ENCODE peak calls at places on chromosomes 2 and 18, in six cellular contexts. W, E, N, H, B and Z are unnamed samples.

GRCh38 chr2:103959174-103960125 is 894.5 kb upstream of the POU3F3 start:
- DNase-seq in W (peak), E (no peak), N (peak), H (peak), B (peak), Z (peak)

GRCh38 chr2:39990335-39990734 is 211.3 kb upstream of the THUMPD2 start:
- DNase-seq in W (no peak), E (no peak), N (no peak), H (no peak), B (no peak), Z (no peak)

GRCh38 chr2:57720728-57721627 is 325.6 kb upstream of the VRK2 start:
- DNase-seq in W (peak), E (no peak), N (peak), H (peak), B (peak), Z (peak)

GRCh38 chr2:105490956-105491355 is 92.1 kb upstream of the FHL2 start:
- DNase-seq in W (no peak), E (no peak), N (no peak), H (no peak), B (no peak), Z (no peak)

GRCh38 chr2:54528311-54528945 is 72.3 kb downstream of the SPTBN1 start:
- DNase-seq in W (no peak), E (no peak), N (no peak), H (no peak), B (no peak), Z (no peak)

GRCh38 chr2:32064021-32064678 is 794 bp downstream of the SPAST start:
- DNase-seq in W (peak), E (no peak), N (no peak), H (peak), B (peak), Z (no peak)

GRCh38 chr18:21739604-21740473 is 753 bp upstream of the MIB1 start:
- DNase-seq in W (no peak), E (no peak), N (no peak), H (no peak), B (peak), Z (no peak)

GRCh38 chr18:6609882-6610281 is 119.6 kb upstream of the ARHGAP28 start:
- DNase-seq in W (no peak), E (no peak), N (no peak), H (no peak), B (no peak), Z (no peak)

GRCh38 chr2:201118957-201119848 is 3.2 kb downstream of the CFLAR start:
- DNase-seq in W (no peak), E (no peak), N (no peak), H (peak), B (no peak), Z (no peak)

GRCh38 chr2:54613361-54613760 is 110.1 kb upstream of the EML6 start:
- DNase-seq in W (no peak), E (no peak), N (no peak), H (no peak), B (no peak), Z (no peak)

GRCh38 chr2:217151509-217152206 is 291.8 kb upstream of the TNP1 start:
- DNase-seq in W (no peak), E (no peak), N (no peak), H (no peak), B (no peak), Z (no peak)

GRCh38 chr18:37674570-37674969 is 109.0 kb upstream of the CELF4 start:
- DNase-seq in W (no peak), E (no peak), N (no peak), H (no peak), B (peak), Z (no peak)

GRCh38 chr2:116680537-116680936 is 1134.0 kb upstream of the DDX18 start:
- DNase-seq in W (no peak), E (no peak), N (no peak), H (no peak), B (no peak), Z (no peak)

GRCh38 chr2:109270758-109271305 is 141.8 kb downstream of the SH3RF3 start:
- DNase-seq in W (no peak), E (no peak), N (no peak), H (no peak), B (no peak), Z (no peak)

GRCh38 chr2:47657886-47658577 is 124.9 kb upstream of the MSH6 start:
- DNase-seq in W (no peak), E (no peak), N (no peak), H (peak), B (no peak), Z (no peak)

GRCh38 chr2:123913266-123913810 is 111.7 kb upstream of the CNTNAP5 start:
- DNase-seq in W (no peak), E (no peak), N (no peak), H (no peak), B (no peak), Z (no peak)

GRCh38 chr18:35076556-35076955 is 35.3 kb downstream of the MAPRE2 start:
- DNase-seq in W (no peak), E (no peak), N (no peak), H (no peak), B (no peak), Z (no peak)

GRCh38 chr18:75554112-75554511 is 126.6 kb upstream of the SMIM21 start:
- DNase-seq in W (no peak), E (no peak), N (no peak), H (no peak), B (no peak), Z (no peak)

GRCh38 chr18:212780-213179 is 54.4 kb downstream of the USP14 start:
- DNase-seq in W (no peak), E (no peak), N (no peak), H (no peak), B (no peak), Z (no peak)

GRCh38 chr18:60649107-60649506 is 276.5 kb upstream of the MC4R start:
- DNase-seq in W (no peak), E (no peak), N (no peak), H (peak), B (no peak), Z (no peak)

GRCh38 chr2:105187531-105187930 is 54.0 kb upstream of the GPR45 start:
- DNase-seq in W (no peak), E (no peak), N (no peak), H (no peak), B (no peak), Z (no peak)

GRCh38 chr2:55054476-55054875 is 4.2 kb upstream of the RTN4 start:
- DNase-seq in W (peak), E (no peak), N (no peak), H (peak), B (no peak), Z (no peak)

GRCh38 chr18:78711316-78711715 is 268.3 kb upstream of the SALL3 start:
- DNase-seq in W (no peak), E (no peak), N (no peak), H (no peak), B (no peak), Z (no peak)

GRCh38 chr2:102168026-102168425 is 18.8 kb upstream of the IL1RL2 start:
- DNase-seq in W (no peak), E (no peak), N (no peak), H (no peak), B (no peak), Z (no peak)

GRCh38 chr2:231200805-231201474 is 2.5 kb downstream of the ARMC9 start:
- DNase-seq in W (no peak), E (no peak), N (no peak), H (no peak), B (no peak), Z (no peak)

GRCh38 chr2:107936427-107937359 is 49.6 kb upstream of the SLC5A7 start:
- DNase-seq in W (no peak), E (no peak), N (peak), H (peak), B (no peak), Z (no peak)

GRCh38 chr2:107932483-107932882 is 53.8 kb upstream of the SLC5A7 start:
- DNase-seq in W (no peak), E (no peak), N (no peak), H (no peak), B (no peak), Z (no peak)

GRCh38 chr2:107927034-107927534 is 59.2 kb upstream of the SLC5A7 start:
- DNase-seq in W (no peak), E (no peak), N (no peak), H (no peak), B (no peak), Z (no peak)

GRCh38 chr2:107932986-107933385 is 53.3 kb upstream of the SLC5A7 start:
- DNase-seq in W (no peak), E (no peak), N (no peak), H (no peak), B (no peak), Z (no peak)
- TF ChIP-seq CTCF in W (peak), E (peak), N (no peak), H (peak), B (peak), Z (peak)

GRCh38 chr2:64086347-64087082 is 57.7 kb downstream of the PELI1 start:
- DNase-seq in W (no peak), E (no peak), N (no peak), H (no peak), B (no peak), Z (no peak)

GRCh38 chr2:64093341-64093740 is 50.9 kb downstream of the PELI1 start:
- DNase-seq in W (no peak), E (no peak), N (no peak), H (no peak), B (no peak), Z (no peak)

GRCh38 chr2:64085936-64086335 is 58.3 kb downstream of the PELI1 start:
- DNase-seq in W (no peak), E (no peak), N (no peak), H (no peak), B (no peak), Z (no peak)

GRCh38 chr2:64092502-64092901 is 51.7 kb downstream of the PELI1 start:
- DNase-seq in W (peak), E (no peak), N (no peak), H (peak), B (no peak), Z (no peak)

DNA sequence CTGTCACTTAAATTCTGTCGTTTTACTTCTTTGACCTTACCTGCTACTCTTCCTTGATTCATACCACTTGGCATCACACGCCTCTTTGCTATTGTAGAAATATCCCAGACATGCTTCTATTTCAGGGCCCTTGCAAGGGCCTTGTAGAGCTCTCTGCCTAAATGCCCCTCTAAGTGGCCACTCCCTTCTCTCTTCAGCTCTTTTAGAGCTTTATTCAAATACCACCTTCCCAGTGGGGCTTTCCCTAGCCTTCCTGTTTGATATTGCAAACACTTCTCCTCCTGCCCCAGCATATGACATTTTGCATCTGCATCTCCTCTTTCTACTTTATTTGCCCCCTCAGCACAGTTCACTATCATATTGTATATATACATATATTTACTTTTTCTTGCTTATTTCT is 54.0 kb downstream of the PELI1 start:
- DNase-seq in W (peak), E (no peak), N (no peak), H (no peak), B (no peak), Z (no peak)
- TF ChIP-seq CTCF in W (no peak), E (no peak), N (no peak), H (no peak), B (no peak), Z (no peak)

GRCh38 chr2:229714080-229714735 is at the start of gene DNER:
- DNase-seq in W (peak), E (no peak), N (peak), H (peak), B (peak), Z (peak)

GRCh38 chr2:229712125-229712524 is 2.2 kb downstream of the DNER start:
- DNase-seq in W (peak), E (no peak), N (no peak), H (peak), B (no peak), Z (no peak)

GRCh38 chr2:229715895-229716507 is 1.6 kb upstream of the DNER start:
- DNase-seq in W (peak), E (no peak), N (peak), H (peak), B (peak), Z (no peak)

GRCh38 chr2:229714736-229715541 is 584 bp upstream of the DNER start:
- DNase-seq in W (peak), E (peak), N (peak), H (peak), B (peak), Z (peak)

GRCh38 chr2:229713371-229714079 is 830 bp downstream of the DNER start:
- DNase-seq in W (peak), E (no peak), N (peak), H (peak), B (peak), Z (peak)
- TF ChIP-seq CTCF in W (no peak), E (no peak), N (peak), H (no peak), B (peak), Z (peak)

DNA sequence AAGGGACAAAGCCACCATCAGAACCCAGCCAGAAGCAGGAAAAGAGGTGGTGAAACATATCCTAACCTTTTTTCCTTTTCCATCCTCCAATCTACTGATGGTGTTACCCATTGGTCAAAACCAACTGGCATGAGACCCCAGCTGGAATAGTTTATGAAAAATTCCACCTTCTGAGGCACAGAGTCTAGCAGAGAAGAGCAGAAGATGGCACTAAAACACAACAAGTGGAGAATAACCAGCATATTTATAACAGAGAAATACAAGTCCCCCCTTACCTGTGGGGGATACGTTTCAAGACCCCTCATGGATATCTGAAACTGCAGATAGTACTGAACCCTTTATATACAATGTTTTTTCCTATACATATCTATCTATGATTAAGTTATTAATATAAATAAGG is 4.9 kb upstream of the INPP1 start:
- DNase-seq in W (no peak), E (no peak), N (no peak), H (no peak), B (no peak), Z (no peak)
- TF ChIP-seq CTCF in W (peak), E (no peak), N (no peak), H (no peak), B (no peak), Z (no peak)

DNA sequence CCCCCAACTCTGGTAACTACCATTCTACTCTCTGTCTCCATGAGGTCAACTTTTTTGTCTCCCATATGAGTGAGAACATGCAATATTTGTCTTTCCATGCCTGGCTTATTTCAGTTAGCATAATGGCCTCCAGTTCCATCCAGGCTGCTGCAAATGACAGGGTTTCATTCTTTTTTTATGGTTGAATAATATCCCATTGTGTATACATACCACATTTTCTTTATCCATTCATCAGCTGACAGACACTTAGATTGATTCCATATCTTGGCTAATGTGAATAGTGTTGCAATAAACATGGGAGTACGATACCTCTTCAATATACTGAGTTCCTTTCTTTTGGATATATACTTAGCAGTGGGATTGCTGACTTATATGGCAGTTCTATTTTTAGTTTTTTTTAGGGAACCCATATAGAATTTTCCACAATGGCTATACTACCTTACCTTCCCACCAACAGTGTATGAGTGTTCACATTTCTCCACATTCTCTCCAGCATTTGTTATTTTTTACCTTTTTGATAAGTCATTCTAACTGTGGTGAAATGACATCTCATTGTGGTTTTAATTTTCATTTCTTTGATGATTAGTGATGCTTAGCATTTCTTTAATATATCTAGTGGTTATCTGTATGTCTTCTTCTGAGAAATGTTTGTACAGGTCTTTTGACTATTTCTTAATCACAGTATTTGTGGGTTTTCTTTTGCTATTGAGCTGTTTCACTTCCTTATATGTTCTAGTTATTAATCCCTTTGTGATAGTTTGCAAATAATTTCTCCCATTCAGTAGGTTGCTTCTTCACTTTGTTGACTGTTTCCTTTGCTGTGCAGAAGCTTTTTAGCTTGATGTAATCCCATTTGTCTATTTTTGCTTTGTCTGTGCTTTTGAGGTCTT is 112.2 kb downstream of the SRBD1 start:
- DNase-seq in W (no peak), E (no peak), N (no peak), H (peak), B (no peak), Z (no peak)
- TF ChIP-seq CTCF in W (no peak), E (no peak), N (no peak), H (no peak), B (no peak), Z (no peak)